ENCODE peak calls at places on chromosomes 1 and 21, in ten cellular contexts. K is left ventricle myocardium inferior; U is SK-N-SH; H is body of pancreas; V is tibial artery; R is testis; A is aorta; L is uterus; B is effector memory CD4-positive, alpha-beta T cell; G is brain microvascular endothelial cell. C is an unnamed sample.

GRCh38 chr1:112706505-112707216 is at the start of gene RHOC:
- DNase-seq in K (peak; percentile 80), U (peak; percentile 95), H (peak; percentile 81), V (peak; percentile 60), R (peak; percentile 75), A (peak; percentile 91), L (peak; percentile 74), B (peak; percentile 35), G (peak; percentile 24), C (peak; percentile 88)

GRCh38 chr1:223087231-223087990 is 55.6 kb downstream of the TLR5 start:
- DNase-seq in K (no peak), U (no peak), H (no peak), V (no peak), R (peak; percentile 43), A (no peak), L (no peak), B (no peak), G (no peak), C (no peak)

GRCh38 chr1:177122869-177123268 is 41.6 kb downstream of the ASTN1 start:
- DNase-seq in K (no peak), U (no peak), H (no peak), V (no peak), R (no peak), A (no peak), L (no peak), B (no peak), G (no peak), C (no peak)

GRCh38 chr1:212565571-212566305 is 42.8 kb upstream of the ATF3 start:
- DNase-seq in K (no peak), U (no peak), H (no peak), V (no peak), R (no peak), A (no peak), L (no peak), B (no peak), G (no peak), C (no peak)

GRCh38 chr1:176073524-176074157 is 133.4 kb downstream of the COP1 start:
- DNase-seq in K (no peak), U (peak; percentile 57), H (peak; percentile 37), V (no peak), R (peak; percentile 80), A (no peak), L (no peak), B (peak; percentile 9), G (peak; percentile 75), C (no peak)

GRCh38 chr1:217535601-217536377 is 95.1 kb downstream of the GPATCH2 start:
- DNase-seq in K (no peak), U (no peak), H (no peak), V (no peak), R (no peak), A (no peak), L (no peak), B (no peak), G (no peak), C (no peak)

GRCh38 chr1:157110003-157110402 is 10.4 kb upstream of the ETV3L start:
- DNase-seq in K (no peak), U (no peak), H (no peak), V (no peak), R (no peak), A (peak; percentile 11), L (no peak), B (no peak), G (no peak), C (peak; percentile 54)

GRCh38 chr1:233183226-233184020 is 112.1 kb downstream of the PCNX2 start:
- DNase-seq in K (no peak), U (no peak), H (no peak), V (no peak), R (no peak), A (no peak), L (no peak), B (no peak), G (peak; percentile 24), C (no peak)

GRCh38 chr1:9388628-9389184 is 96.0 kb downstream of the SPSB1 start:
- DNase-seq in K (no peak), U (no peak), H (no peak), V (no peak), R (no peak), A (peak; percentile 84), L (no peak), B (no peak), G (no peak), C (no peak)

GRCh38 chr1:3313579-3313955 is 140.9 kb upstream of the ARHGEF16 start:
- DNase-seq in K (peak; percentile 91), U (no peak), H (peak; percentile 84), V (peak; percentile 96), R (peak; percentile 92), A (peak; percentile 97), L (peak; percentile 89), B (no peak), G (peak; percentile 83), C (peak; percentile 89)

GRCh38 chr1:76657618-76658017 is 209.7 kb upstream of the ST6GALNAC5 start:
- DNase-seq in K (no peak), U (no peak), H (no peak), V (no peak), R (no peak), A (no peak), L (no peak), B (no peak), G (no peak), C (no peak)

GRCh38 chr1:221344693-221345092 is 397.2 kb downstream of the DUSP10 start:
- DNase-seq in K (no peak), U (no peak), H (no peak), V (no peak), R (no peak), A (no peak), L (no peak), B (no peak), G (no peak), C (no peak)

GRCh38 chr1:153122831-153123421 is 9.6 kb upstream of the SPRR2F start:
- DNase-seq in K (no peak), U (no peak), H (peak; percentile 94), V (no peak), R (peak; percentile 49), A (no peak), L (no peak), B (no peak), G (no peak), C (no peak)

GRCh38 chr21:20789696-20790095 is 208.5 kb upstream of the NCAM2 start:
- DNase-seq in K (no peak), U (no peak), H (no peak), V (no peak), R (no peak), A (no peak), L (no peak), B (no peak), G (no peak), C (no peak)

DNA sequence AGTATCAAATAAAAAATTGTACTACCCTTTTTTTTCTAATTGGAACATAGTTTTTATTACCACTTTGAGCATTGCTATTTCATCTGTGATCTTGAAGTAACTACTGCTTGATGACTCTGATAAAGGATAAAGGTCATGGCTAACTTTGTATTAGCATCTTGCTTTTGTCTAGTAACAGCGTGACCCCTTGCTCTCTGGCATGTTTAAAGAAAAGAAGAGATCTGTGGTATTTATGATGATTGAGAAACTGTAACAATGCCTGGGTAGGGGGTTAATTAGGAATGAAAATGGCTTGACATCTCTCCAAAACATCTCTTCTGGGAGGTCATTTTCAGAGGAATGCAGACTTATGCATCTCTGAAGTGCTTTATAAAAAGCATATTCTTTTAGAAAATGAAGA is 208.1 kb upstream of the NCAM2 start:
- DNase-seq in K (no peak), U (no peak), H (no peak), V (no peak), R (no peak), A (no peak), L (no peak), B (no peak), G (no peak), C (no peak)
- H3K4me3 ChIP-seq in K (no peak overlapping the region), U (no peak overlapping the region), H (no peak overlapping the region), V (no peak overlapping the region), R (no peak overlapping the region), A (no peak overlapping the region), L (no peak overlapping the region), B (no peak overlapping the region), G (no peak overlapping the region), C (no peak overlapping the region)

GRCh38 chr1:151000408-151000807 is 6.3 kb downstream of the MINDY1 start:
- DNase-seq in K (no peak), U (no peak), H (no peak), V (no peak), R (no peak), A (no peak), L (no peak), B (no peak), G (no peak), C (no peak)

GRCh38 chr1:151001592-151001991 is 5.1 kb downstream of the MINDY1 start:
- DNase-seq in K (no peak), U (no peak), H (no peak), V (no peak), R (peak; percentile 45), A (no peak), L (no peak), B (no peak), G (no peak), C (no peak)

GRCh38 chr1:150997949-150998348 is 8.8 kb downstream of the MINDY1 start:
- DNase-seq in K (no peak), U (no peak), H (no peak), V (no peak), R (no peak), A (no peak), L (no peak), B (no peak), G (no peak), C (no peak)

GRCh38 chr1:150997126-150997872 is 9.4 kb downstream of the MINDY1 start:
- DNase-seq in K (no peak), U (no peak), H (no peak), V (no peak), R (no peak), A (peak; percentile 65), L (no peak), B (no peak), G (no peak), C (no peak)

GRCh38 chr1:150999051-150999674 is 7.5 kb downstream of the MINDY1 start:
- DNase-seq in K (no peak), U (no peak), H (no peak), V (no peak), R (no peak), A (no peak), L (no peak), B (no peak), G (peak; percentile 84), C (no peak)
- H3K27ac ChIP-seq in K (peak overlapping the region; percentile 1), U (no peak overlapping the region), H (no peak overlapping the region), V (no peak overlapping the region), R (no peak overlapping the region), A (no peak overlapping the region), L (no peak overlapping the region), B (no peak overlapping the region), G (peak overlapping the region; percentile 75), C (no peak overlapping the region)

GRCh38 chr1:65827346-65827745 is 34.7 kb downstream of the PDE4B start:
- DNase-seq in K (no peak), U (no peak), H (no peak), V (no peak), R (no peak), A (no peak), L (no peak), B (no peak), G (no peak), C (no peak)
- H3K4me3 ChIP-seq in K (no peak overlapping the region), U (no peak overlapping the region), H (no peak overlapping the region), V (no peak overlapping the region), R (no peak overlapping the region), A (no peak overlapping the region), L (no peak overlapping the region), B (no peak overlapping the region), G (no peak overlapping the region), C (no peak overlapping the region)

DNA sequence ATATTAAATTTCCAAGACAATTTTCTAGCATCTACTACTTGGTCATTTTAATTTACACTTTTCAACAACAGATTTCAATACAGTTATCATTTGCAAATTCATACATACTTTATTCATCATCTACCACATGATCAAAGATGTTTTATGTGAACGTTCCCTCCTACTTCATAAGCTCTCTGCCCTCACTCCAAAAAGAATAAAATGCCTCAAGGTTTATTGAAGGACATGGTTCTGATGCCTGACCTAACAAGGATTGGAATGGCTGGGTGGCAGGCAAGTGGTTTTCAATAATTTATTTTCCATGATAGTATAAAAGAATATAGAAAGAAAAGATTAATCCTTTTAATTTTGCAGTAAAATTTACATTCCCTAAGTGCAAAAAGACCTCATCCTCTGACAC is 5.4 kb downstream of the CDKN2C start:
- DNase-seq in K (no peak), U (no peak), H (no peak), V (no peak), R (no peak), A (no peak), L (no peak), B (no peak), G (no peak), C (no peak)
- H3K27ac ChIP-seq in K (peak overlapping the region; percentile 99), U (no peak overlapping the region), H (no peak overlapping the region), V (peak overlapping the region; percentile 100), R (no peak overlapping the region), A (no peak overlapping the region), L (peak overlapping the region; percentile 98), B (no peak overlapping the region), G (no peak overlapping the region), C (no peak overlapping the region)

C was measured in upper lobe of right lung.